ENCODE peak calls at places on chromosomes 11 and 22, in eight cellular contexts. W, U, L, Y, N, Z, V and C are unnamed samples.

GRCh38 chr11:82883853-82884252 is 16.4 kb downstream of the PRCP start:
- DNase-seq in Y (no peak), W (no peak), V (no peak), Z (no peak), L (no peak), N (no peak), U (no peak), C (no peak)

GRCh38 chr11:115591380-115591779 is 87.2 kb upstream of the CADM1 start:
- DNase-seq in Y (no peak), U (no peak), L (no peak), V (no peak), N (no peak), Z (no peak), W (no peak), C (no peak)

GRCh38 chr11:108870373-108871020 is 205.6 kb downstream of the DDX10 start:
- DNase-seq in U (no peak), N (peak), L (peak), Z (no peak), Y (peak), W (no peak), V (peak), C (peak)

GRCh38 chr22:46043816-46044717 is 67.1 kb upstream of the WNT7B start:
- DNase-seq in Y (peak), V (no peak), W (no peak), N (no peak), L (no peak), Z (no peak), U (no peak), C (no peak)

GRCh38 chr11:77619576-77620198 is 17.9 kb downstream of the CLNS1A start:
- DNase-seq in W (peak), L (peak), V (no peak), U (no peak), Y (peak), Z (no peak), N (peak), C (no peak)

GRCh38 chr22:44926124-44926475 is 83.7 kb downstream of the PHF21B start:
- DNase-seq in W (no peak), U (no peak), V (no peak), Y (no peak), L (no peak), N (no peak), Z (no peak), C (no peak)

GRCh38 chr22:19287889-19288288 is 3.6 kb downstream of the CLTCL1 start:
- DNase-seq in L (peak), Y (peak), U (no peak), V (peak), Z (no peak), N (peak), W (no peak), C (peak)

GRCh38 chr11:111978028-111978771 is 41.1 kb downstream of the DIXDC1 start:
- DNase-seq in L (peak), V (peak), W (no peak), Z (peak), U (no peak), Y (peak), N (peak), C (no peak)

GRCh38 chr11:125382211-125382807 is 113.8 kb downstream of the FEZ1 start:
- DNase-seq in Y (no peak), Z (no peak), L (peak), W (no peak), V (no peak), U (no peak), N (no peak), C (no peak)

GRCh38 chr11:79139900-79140299 is 300.9 kb downstream of the TENM4 start:
- DNase-seq in V (no peak), N (no peak), Y (no peak), Z (no peak), W (no peak), L (no peak), U (no peak), C (no peak)

GRCh38 chr22:24164823-24165379 is 16.4 kb upstream of the SUSD2 start:
- DNase-seq in Z (no peak), L (no peak), U (no peak), N (no peak), W (no peak), V (no peak), Y (no peak), C (no peak)

GRCh38 chr22:28014141-28015055 is 95.3 kb upstream of the PITPNB start:
- DNase-seq in V (no peak), U (no peak), W (no peak), L (no peak), Y (no peak), N (no peak), Z (no peak), C (no peak)

GRCh38 chr11:65180877-65181568 is 705 bp upstream of the CAPN1 start:
- DNase-seq in Y (peak), N (peak), U (peak), W (peak), Z (peak), V (peak), L (peak), C (no peak)

GRCh38 chr11:10584071-10584501 is 15.6 kb upstream of the LYVE1 start:
- DNase-seq in V (no peak), U (no peak), W (no peak), L (peak), N (peak), Z (no peak), Y (peak), C (no peak)

GRCh38 chr11:65310215-65310614 is 4.5 kb upstream of the CDC42EP2 start:
- DNase-seq in V (no peak), L (no peak), N (no peak), Z (peak), U (no peak), Y (peak), W (no peak), C (no peak)

GRCh38 chr11:76471378-76471777 is 26.6 kb downstream of the EMSY start:
- DNase-seq in V (no peak), N (no peak), Y (no peak), L (no peak), Z (no peak), U (no peak), W (no peak), C (no peak)

GRCh38 chr22:48834404-48834803 is 993.3 kb downstream of the BRD1 start:
- DNase-seq in V (no peak), W (no peak), L (no peak), Z (no peak), Y (no peak), N (no peak), U (no peak), C (no peak)

GRCh38 chr11:113806403-113806802 is 26.8 kb downstream of the CLDN25 start:
- DNase-seq in Z (no peak), V (peak), N (peak), L (peak), U (no peak), W (peak), Y (no peak), C (no peak)
- TF ChIP-seq CTCF in Z (peak), V (peak), N (peak), L (peak), U (no peak), W (peak), Y (peak), C (peak)

DNA sequence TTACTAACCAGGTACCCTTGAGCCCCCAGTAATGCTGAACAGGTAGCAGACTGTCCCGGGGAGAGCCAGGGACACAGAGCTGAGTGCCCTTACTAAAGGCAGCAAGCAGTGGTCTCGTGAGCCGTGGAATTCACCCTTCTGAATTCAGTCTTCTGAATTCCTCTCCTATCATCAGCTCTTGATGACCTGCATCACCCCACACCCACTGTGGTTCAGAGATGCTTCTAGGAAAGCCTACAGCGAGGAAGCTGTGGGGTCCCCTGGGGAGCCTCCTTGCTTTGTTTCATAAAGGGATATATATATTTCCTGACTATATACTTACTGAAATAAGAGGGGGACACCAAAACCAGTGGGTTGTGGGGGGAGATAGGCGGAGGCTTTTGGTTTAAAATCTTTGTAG is 2.6 kb downstream of the SPATA19 start:
- DNase-seq in U (no peak), Y (no peak), L (no peak), N (no peak), V (no peak), W (no peak), Z (no peak), C (no peak)
- H3K4me3 ChIP-seq in U (no peak), Y (no peak), L (no peak), N (no peak), V (no peak), W (no peak), Z (no peak), C (no peak)

DNA sequence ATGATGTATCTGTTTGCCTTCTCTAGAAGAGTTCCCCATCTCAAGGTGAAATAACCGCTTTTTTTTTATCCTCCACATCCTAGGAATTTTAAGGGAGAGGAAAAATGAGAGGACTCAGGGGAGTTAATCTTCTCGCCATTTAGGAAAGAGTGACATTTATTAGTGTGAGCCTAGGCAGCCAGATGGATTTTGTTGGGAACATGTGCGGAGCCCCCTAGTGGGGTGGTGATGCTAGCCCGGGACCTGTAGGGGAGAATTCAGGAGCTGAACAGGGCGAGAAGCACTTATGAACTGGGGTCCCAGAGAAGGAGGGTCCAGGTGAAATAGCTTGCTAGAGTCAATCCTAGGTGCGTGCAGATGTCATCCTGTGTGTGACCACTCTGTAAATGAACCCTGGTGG is 10.7 kb downstream of the IL17RA start:
- DNase-seq in Z (no peak), L (peak), U (no peak), Y (no peak), N (no peak), V (no peak), W (no peak), C (no peak)
- TF ChIP-seq CTCF in Z (no peak), L (peak), U (no peak), Y (peak), N (peak), V (peak), W (peak), C (peak)

GRCh38 chr22:38724176-38724575 is 18.4 kb downstream of the GTPBP1 start:
- DNase-seq in W (no peak), U (no peak), V (no peak), L (no peak), Z (no peak), Y (no peak), N (no peak), C (no peak)
- H3K4me3 ChIP-seq in W (no peak), U (no peak), V (no peak), L (no peak), Z (no peak), Y (no peak), N (no peak), C (no peak)

GRCh38 chr11:93236741-93237675 is 39.2 kb upstream of the SLC36A4 start:
- DNase-seq in N (peak), V (peak), U (no peak), Z (no peak), L (peak), W (peak), Y (peak), C (no peak)
- TF ChIP-seq CTCF in N (peak), V (peak), U (no peak), Z (peak), L (peak), W (peak), Y (peak), C (peak)

DNA sequence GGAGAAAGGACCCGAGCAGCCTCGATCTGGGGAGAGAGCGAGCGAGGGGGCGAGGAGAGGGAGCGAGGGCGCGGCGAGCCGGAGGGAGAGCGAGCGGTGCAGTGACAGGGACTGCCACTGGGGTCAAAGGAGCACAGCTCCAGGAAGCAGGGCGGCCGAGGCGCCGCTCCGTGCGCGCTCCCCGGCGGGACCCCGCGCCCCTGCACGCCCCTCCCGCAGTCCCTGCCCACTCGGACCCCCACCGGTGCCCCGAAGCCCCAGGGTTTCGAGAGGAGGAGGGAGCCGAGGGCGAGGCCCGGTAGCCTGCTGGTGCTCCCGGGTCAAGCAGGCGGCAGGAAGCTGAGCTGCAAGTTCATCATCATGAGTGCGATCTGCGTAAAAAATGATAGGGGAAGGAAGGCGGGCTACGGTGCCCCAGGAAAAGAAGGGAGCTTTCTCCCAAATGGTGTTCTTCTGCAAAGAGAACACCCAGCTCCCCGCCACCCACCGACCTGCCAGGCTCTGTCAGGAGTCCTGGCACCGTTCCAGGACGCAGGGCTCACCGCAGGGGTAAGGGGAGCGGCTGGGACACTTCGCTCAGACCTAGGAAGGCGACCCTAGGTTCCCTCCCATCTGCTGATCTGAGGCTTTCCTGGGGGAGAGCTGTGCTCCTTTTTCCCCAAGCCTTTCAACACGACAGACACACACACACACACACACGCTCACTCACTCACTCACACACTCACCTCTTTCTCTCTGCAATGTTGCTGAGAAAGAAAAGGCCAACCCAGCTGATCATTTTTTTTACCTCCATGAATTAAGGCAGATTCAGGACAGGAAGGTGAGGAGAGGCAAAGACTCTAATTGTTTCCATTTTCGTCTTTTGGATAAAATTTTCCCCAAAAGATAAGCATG is at the start of gene MPPED2:
- DNase-seq in U (no peak), W (no peak), L (no peak), V (no peak), Y (no peak), Z (peak), N (no peak), C (no peak)
- H3K4me3 ChIP-seq in U (peak), W (no peak), L (peak), V (peak), Y (peak), Z (peak), N (peak), C (peak)

DNA sequence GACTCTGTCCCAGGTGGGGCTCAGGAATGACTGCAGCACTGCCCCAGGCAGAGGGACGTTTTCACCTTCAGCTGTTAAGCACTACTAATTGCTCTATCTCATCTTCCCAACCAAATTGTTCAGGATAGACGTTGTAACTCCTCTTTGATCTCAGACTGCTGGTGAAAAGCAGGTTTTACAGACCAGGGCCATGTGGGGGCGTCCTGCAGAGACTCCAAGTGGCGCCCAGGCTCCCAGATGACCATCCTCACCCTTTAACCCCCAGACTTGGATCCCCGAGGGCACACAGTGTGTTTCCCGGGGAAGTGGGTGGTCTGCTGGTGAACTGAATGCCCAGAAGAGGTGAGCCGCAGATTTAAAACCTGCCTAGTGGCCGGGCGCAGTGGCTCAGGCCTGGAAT is 23.9 kb downstream of the FADD start:
- DNase-seq in N (no peak), Y (no peak), U (no peak), V (no peak), Z (no peak), L (no peak), W (peak), C (no peak)
- TF ChIP-seq CTCF in N (peak), Y (no peak), U (no peak), V (peak), Z (no peak), L (no peak), W (peak), C (peak)

GRCh38 chr22:42562282-42562681 is 8.5 kb downstream of the SERHL2 start:
- DNase-seq in N (no peak), Z (no peak), U (no peak), W (no peak), L (no peak), Y (no peak), V (no peak), C (no peak)
- H3K4me3 ChIP-seq in N (no peak), Z (no peak), U (no peak), W (no peak), L (no peak), Y (no peak), V (no peak), C (no peak)

GRCh38 chr11:106331163-106331562 is 253.7 kb downstream of the AASDHPPT start:
- DNase-seq in L (peak), V (no peak), U (no peak), Y (peak), W (no peak), N (no peak), Z (no peak), C (no peak)

GRCh38 chr11:106326087-106326486 is 248.6 kb downstream of the AASDHPPT start:
- DNase-seq in N (no peak), Y (no peak), W (no peak), Z (no peak), U (no peak), L (no peak), V (no peak), C (no peak)

GRCh38 chr11:106333678-106334077 is 256.2 kb downstream of the AASDHPPT start:
- DNase-seq in W (no peak), Y (no peak), Z (no peak), U (no peak), N (no peak), V (no peak), L (no peak), C (no peak)

GRCh38 chr11:106327134-106327533 is 249.7 kb downstream of the AASDHPPT start:
- DNase-seq in V (no peak), W (no peak), U (no peak), Z (no peak), Y (no peak), N (no peak), L (no peak), C (no peak)

DNA sequence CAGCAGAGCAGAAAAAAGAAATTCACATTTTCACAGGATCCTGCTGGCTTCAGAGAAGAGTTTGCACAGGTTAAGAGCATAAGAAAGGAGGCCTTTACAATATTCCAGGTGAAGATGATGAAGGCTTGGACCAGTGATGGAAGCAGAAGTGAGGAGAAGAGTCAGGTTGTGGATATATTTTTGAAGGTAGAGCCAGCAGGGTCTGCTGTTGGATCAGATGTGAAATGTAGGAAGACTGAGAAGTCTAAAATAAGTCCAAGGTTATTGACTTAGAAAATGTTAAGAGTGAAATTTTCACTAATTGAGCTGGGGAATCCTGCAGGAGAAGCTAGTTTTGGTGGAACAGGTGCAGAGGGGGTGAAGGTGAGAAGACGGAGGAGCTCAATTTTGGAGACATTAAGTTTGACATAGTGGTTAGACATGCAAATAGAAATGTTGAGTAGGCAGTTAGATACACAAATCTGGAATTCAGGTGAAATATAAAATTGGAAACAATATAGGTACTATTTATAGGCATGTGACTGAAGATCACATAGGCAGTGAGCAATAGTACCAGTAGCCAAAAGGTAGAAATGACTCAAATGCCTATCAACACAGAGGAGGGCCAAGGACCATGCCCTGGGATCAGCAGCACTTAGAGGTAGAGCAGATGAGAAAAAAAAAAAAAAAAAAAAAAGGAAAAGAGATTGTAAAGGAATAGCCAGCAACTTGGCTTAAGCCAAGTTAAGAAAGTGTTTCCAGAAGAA is 252.0 kb downstream of the AASDHPPT start:
- DNase-seq in Z (no peak), N (peak), V (no peak), Y (no peak), U (no peak), W (no peak), L (no peak), C (no peak)
- TF ChIP-seq CTCF in Z (no peak), N (peak), V (peak), Y (peak), U (no peak), W (no peak), L (peak), C (no peak)

DNA sequence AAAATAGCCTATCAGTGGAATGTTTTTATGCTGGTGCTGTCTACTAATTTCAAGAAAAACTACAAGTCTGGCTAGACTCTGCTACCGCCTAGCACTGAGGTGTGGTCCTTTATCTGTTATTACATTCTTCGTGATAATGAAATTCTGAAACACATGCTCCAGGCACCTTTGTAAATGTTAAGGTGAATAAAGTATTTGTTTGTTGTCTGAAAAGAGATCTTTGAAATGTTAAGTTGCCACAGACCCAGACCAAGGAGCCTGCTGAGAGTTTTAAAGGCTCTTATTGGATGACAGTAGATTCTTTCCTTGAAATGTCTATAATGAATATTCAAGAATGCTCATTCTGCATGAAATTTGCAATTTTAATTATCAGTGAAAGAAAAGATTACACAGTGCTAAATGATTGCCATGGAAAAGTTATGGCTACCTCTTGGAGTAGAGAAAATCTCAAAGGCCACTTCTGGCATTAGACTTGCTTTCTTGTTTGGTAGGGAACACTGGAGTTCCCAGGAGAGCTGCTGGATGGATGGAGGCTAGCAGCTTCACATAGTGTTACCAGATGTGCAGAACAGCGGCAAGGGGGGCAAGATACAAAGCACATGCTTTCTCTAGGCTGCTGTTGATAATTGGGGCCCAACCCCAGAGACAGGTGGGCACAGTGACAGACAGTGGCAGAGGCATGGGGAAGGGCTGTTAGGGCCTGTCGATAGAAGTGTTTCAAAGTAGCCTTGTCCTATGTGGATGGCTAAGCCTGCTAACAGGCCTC is 95.1 kb downstream of the DBX1 start:
- DNase-seq in Z (no peak), L (no peak), N (no peak), U (no peak), Y (no peak), W (no peak), V (no peak), C (no peak)
- H3K4me3 ChIP-seq in Z (no peak), L (no peak), N (no peak), U (no peak), Y (no peak), W (no peak), V (no peak), C (no peak)